ENCODE peak calls at places on chromosomes 6 and 20, in four cellular contexts. X is choroid plexus epithelial cell, A is lower leg skin, L is tibial nerve. S is an unnamed sample.

GRCh38 chr6:75611011-75611701 is 9.5 kb downstream of the SENP6 start:
- DNase-seq in L (no peak), X (peak), A (no peak), S (no peak)

GRCh38 chr6:44831002-44831610 is 443.6 kb downstream of the CDC5L start:
- DNase-seq in L (no peak), X (peak), A (no peak), S (no peak)

GRCh38 chr6:77026341-77026740 is 436.9 kb downstream of the HTR1B start:
- DNase-seq in A (no peak), L (no peak), X (no peak), S (no peak)

GRCh38 chr6:125132058-125132457 is 21.5 kb upstream of the TPD52L1 start:
- DNase-seq in L (no peak), A (no peak), X (peak), S (no peak)

GRCh38 chr6:116403205-116403604 is 32.5 kb downstream of the DSE start:
- DNase-seq in X (no peak), L (no peak), A (no peak), S (no peak)

GRCh38 chr6:127587875-127588274 is 10.9 kb downstream of the C6orf58 start:
- DNase-seq in X (no peak), A (no peak), L (no peak), S (no peak)

GRCh38 chr6:90610671-90611542 is 24.0 kb upstream of the MAP3K7 start:
- DNase-seq in A (peak), X (peak), L (no peak), S (no peak)

GRCh38 chr20:4135385-4136077 is 120.2 kb upstream of the RNF24 start:
- DNase-seq in A (peak), X (peak), L (no peak), S (peak)

GRCh38 chr6:89287351-89288028 is 27.6 kb downstream of the GABRR2 start:
- DNase-seq in X (no peak), L (no peak), A (peak), S (no peak)

GRCh38 chr6:83220121-83220520 is 27.0 kb downstream of the RWDD2A start:
- DNase-seq in A (no peak), X (no peak), L (no peak), S (no peak)

GRCh38 chr6:154276810-154277577 is 79.6 kb downstream of the IPCEF1 start:
- DNase-seq in X (peak), A (no peak), L (no peak), S (peak)

GRCh38 chr20:53281557-53282117 is 309.5 kb downstream of the TSHZ2 start:
- DNase-seq in L (no peak), A (no peak), X (no peak), S (no peak)

GRCh38 chr6:68343901-68344300 is 291.2 kb upstream of the ADGRB3 start:
- DNase-seq in L (no peak), X (peak), A (no peak), S (peak)

GRCh38 chr6:2940851-2941250 is 30.5 kb downstream of the SERPINB6 start:
- DNase-seq in A (no peak), X (no peak), L (no peak), S (no peak)

GRCh38 chr6:151679081-151679480 is 128.4 kb upstream of the ESR1 start:
- DNase-seq in X (peak), A (peak), L (no peak), S (peak)

GRCh38 chr6:36624461-36625160 is 30.4 kb downstream of the SRSF3 start:
- DNase-seq in X (no peak), L (no peak), A (peak), S (no peak)

GRCh38 chr20:9407805-9408421 is 106.5 kb upstream of the LAMP5 start:
- DNase-seq in X (peak), A (no peak), L (peak), S (peak)

GRCh38 chr6:142028527-142028926 is 104.2 kb upstream of the GJE1 start:
- DNase-seq in L (no peak), A (no peak), X (no peak), S (no peak)

GRCh38 chr20:25223179-25223661 is 24.7 kb upstream of the PYGB start:
- DNase-seq in L (no peak), X (peak), A (peak), S (peak)

GRCh38 chr6:75210885-75211739 is 5.3 kb upstream of the COL12A1 start:
- DNase-seq in L (no peak), A (no peak), X (peak), S (peak)

GRCh38 chr6:15280023-15280422 is 34.2 kb downstream of the JARID2 start:
- DNase-seq in L (no peak), A (no peak), X (peak), S (peak)

GRCh38 chr6:144036064-144036873 is 28.2 kb upstream of the PLAGL1 start:
- DNase-seq in A (no peak), X (peak), L (no peak), S (peak)
- TF ChIP-seq CTCF in A (no peak), X (no peak), L (no peak), S (no peak)

DNA sequence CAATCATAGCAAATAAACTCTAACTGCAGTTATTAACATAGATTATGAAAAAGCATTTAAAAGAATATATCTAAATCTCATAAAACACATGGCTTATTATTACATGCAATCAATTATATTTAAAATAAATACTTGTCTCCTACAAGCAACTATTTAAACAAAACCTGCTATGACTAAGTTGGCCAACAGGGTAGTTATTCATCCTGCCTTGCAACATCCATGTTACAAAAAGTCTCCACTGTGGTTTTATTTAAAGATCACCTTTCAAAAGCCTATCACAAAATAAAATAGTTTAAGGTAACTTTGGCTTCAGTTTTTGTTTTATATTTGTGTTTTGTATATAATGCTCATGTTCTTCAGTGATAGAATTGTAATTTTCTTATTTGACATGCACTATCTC is 1127.0 kb upstream of the MAP3K7 start:
- DNase-seq in X (peak), L (no peak), A (no peak), S (peak)
- TF ChIP-seq CTCF in X (no peak), L (no peak), A (no peak), S (peak)

GRCh38 chr6:1497593-1498105 is 108.3 kb downstream of the FOXF2 start:
- DNase-seq in A (no peak), L (no peak), X (no peak), S (no peak)
- TF ChIP-seq CTCF in A (no peak), L (no peak), X (no peak), S (no peak)

GRCh38 chr6:38068854-38069253 is 249.3 kb downstream of the ZFAND3 start:
- DNase-seq in X (peak), A (no peak), L (no peak), S (no peak)
- TF ChIP-seq CTCF in X (peak), A (no peak), L (peak), S (peak)

DNA sequence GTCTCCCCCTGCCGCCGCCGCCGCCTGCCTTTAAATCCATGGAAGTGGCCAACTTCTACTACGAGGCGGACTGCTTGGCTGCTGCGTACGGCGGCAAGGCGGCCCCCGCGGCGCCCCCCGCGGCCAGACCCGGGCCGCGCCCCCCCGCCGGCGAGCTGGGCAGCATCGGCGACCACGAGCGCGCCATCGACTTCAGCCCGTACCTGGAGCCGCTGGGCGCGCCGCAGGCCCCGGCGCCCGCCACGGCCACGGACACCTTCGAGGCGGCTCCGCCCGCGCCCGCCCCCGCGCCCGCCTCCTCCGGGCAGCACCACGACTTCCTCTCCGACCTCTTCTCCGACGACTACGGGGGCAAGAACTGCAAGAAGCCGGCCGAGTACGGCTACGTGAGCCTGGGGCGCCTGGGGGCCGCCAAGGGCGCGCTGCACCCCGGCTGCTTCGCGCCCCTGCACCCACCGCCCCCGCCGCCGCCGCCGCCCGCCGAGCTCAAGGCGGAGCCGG is 485 bp downstream of the CEBPB start:
- DNase-seq in L (peak), A (peak), X (peak), S (peak)
- TF ChIP-seq CTCF in L (peak), A (no peak), X (no peak), S (no peak)

GRCh38 chr6:138647006-138647405 is 126.6 kb upstream of the CCDC28A start:
- DNase-seq in A (no peak), L (no peak), X (peak), S (peak)
- TF ChIP-seq CTCF in A (no peak), L (no peak), X (no peak), S (no peak)

DNA sequence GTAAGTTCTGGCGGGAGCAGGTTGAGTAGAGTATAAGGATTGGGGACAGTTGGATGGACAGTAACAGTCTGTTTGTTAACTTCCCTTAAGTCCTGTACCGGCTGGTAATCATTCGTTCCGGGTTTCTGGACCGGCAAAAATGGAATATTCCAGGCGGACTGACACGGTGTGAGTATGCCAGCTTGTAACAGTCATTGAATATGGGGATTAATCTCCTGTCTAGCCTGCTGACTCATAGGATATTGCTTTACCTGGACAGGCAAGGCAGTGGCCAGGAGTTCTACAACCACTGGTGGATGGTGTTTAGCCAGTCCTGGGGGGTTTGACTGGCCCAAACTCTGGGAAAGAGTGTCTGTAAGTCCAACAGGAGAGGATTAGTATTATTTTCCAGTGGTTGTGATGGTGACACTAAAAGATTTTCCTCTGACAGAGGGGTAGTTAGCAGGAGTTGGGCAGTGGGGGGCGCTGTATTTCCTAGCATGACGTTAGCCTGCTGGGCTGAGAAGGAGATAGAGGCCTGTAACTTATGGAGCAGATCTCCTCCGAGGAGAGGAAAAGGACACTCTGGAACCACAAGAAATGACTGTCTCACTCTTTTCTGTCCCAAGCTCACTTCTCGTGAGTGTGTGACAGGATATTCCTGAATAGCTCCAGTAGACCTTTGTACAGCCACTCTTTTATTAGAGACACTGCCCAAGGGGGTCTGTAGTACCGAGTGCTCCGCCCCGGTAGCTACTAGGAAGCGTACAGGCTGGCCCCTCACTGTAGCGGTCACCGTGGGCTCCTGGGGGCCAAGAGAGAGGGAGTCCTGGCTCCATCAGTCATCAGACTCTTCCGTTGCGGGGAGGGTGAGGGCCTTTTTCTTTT is 152.2 kb downstream of the TRIM27 start:
- DNase-seq in X (no peak), A (no peak), L (no peak), S (peak)
- TF ChIP-seq CTCF in X (no peak), A (no peak), L (no peak), S (no peak)

GRCh38 chr6:107318100-107318736 is 141.1 kb downstream of the PDSS2 start:
- DNase-seq in L (no peak), X (peak), A (no peak), S (peak)
- TF ChIP-seq CTCF in L (no peak), X (peak), A (no peak), S (peak)

GRCh38 chr20:38818113-38819065 is 12.9 kb downstream of the PPP1R16B start:
- DNase-seq in X (no peak), A (peak), L (no peak), S (no peak)
- TF ChIP-seq CTCF in X (no peak), A (no peak), L (no peak), S (no peak)

S was measured in MCF 10A.